ENCODE peak calls at places on chromosomes 2 and 18, in four cellular contexts. U is K562, L is SK-N-SH, G is GM12878. O is an unnamed sample.

GRCh38 chr2:105139556-105140236 is 101.8 kb downstream of the MRPS9 start:
- DNase-seq in U (no peak), L (no peak), G (no peak), O (no peak)

GRCh38 chr2:158502984-158503383 is 46.2 kb downstream of the PKP4 start:
- DNase-seq in U (no peak), L (no peak), G (no peak), O (no peak)

GRCh38 chr18:68104036-68104435 is 587.5 kb upstream of the DSEL start:
- DNase-seq in U (no peak), L (no peak), G (no peak), O (no peak)

GRCh38 chr18:25866331-25866730 is 224.1 kb downstream of the SS18 start:
- DNase-seq in U (no peak), L (no peak), G (no peak), O (no peak)

GRCh38 chr18:21359746-21360145 is 117.7 kb downstream of the GREB1L start:
- DNase-seq in U (no peak), L (no peak), G (no peak), O (no peak)

GRCh38 chr2:212893216-212893615 is 258.2 kb downstream of the IKZF2 start:
- DNase-seq in U (no peak), L (no peak), G (no peak), O (no peak)

GRCh38 chr2:172430671-172431070 is 3.3 kb downstream of the ITGA6 start:
- DNase-seq in U (no peak), L (no peak), G (no peak), O (no peak)

GRCh38 chr2:222912117-222912516 is 51.3 kb downstream of the ACSL3 start:
- DNase-seq in U (no peak), L (no peak), G (peak), O (no peak)

GRCh38 chr2:1173528-1173927 is 222.9 kb downstream of the SNTG2 start:
- DNase-seq in U (no peak), L (no peak), G (no peak), O (peak)

GRCh38 chr2:39326644-39327043 is 82.9 kb upstream of the CDKL4 start:
- DNase-seq in U (no peak), L (no peak), G (no peak), O (no peak)

GRCh38 chr2:30915485-30915884 is 108.2 kb upstream of the CAPN13 start:
- DNase-seq in U (peak), L (peak), G (no peak), O (peak)

GRCh38 chr2:102488063-102488462 is 15.0 kb downstream of the SLC9A4 start:
- DNase-seq in U (no peak), L (no peak), G (no peak), O (no peak)

GRCh38 chr2:1162768-1163584 is 212.3 kb downstream of the SNTG2 start:
- DNase-seq in U (no peak), L (no peak), G (no peak), O (no peak)

GRCh38 chr2:29166237-29166630 is 51.0 kb downstream of the CLIP4 start:
- DNase-seq in U (no peak), L (no peak), G (no peak), O (no peak)

GRCh38 chr2:105790467-105791118 is 45.9 kb downstream of the NCK2 start:
- DNase-seq in U (no peak), L (no peak), G (no peak), O (no peak)

GRCh38 chr2:172397136-172397825 is 30.1 kb upstream of the ITGA6 start:
- DNase-seq in U (no peak), L (no peak), G (no peak), O (no peak)

GRCh38 chr2:69797836-69798465 is 31.5 kb upstream of the GMCL1 start:
- DNase-seq in U (no peak), L (no peak), G (no peak), O (no peak)

GRCh38 chr2:120318626-120319025 is 27.3 kb upstream of the INHBB start:
- DNase-seq in U (no peak), L (no peak), G (no peak), O (no peak)

GRCh38 chr2:220748875-220749479 is 823.1 kb downstream of the EPHA4 start:
- DNase-seq in U (no peak), L (no peak), G (no peak), O (peak)

GRCh38 chr18:23135679-23136325 is 517 bp downstream of the CABLES1 start:
- DNase-seq in U (no peak), L (peak), G (no peak), O (peak)

GRCh38 chr2:64655873-64656272 is 2.2 kb upstream of the SERTAD2 start:
- DNase-seq in U (no peak), L (no peak), G (no peak), O (no peak)

GRCh38 chr18:34857310-34857709 is 147.2 kb downstream of the DTNA start:
- DNase-seq in U (no peak), L (no peak), G (no peak), O (no peak)

GRCh38 chr2:128591841-128592822 is 273.5 kb upstream of the HS6ST1 start:
- DNase-seq in U (no peak), L (no peak), G (no peak), O (peak)

GRCh38 chr2:182521453-182522427 is 94.9 kb upstream of the PDE1A start:
- DNase-seq in U (no peak), L (no peak), G (no peak), O (no peak)

GRCh38 chr18:60500960-60501359 is 128.4 kb upstream of the MC4R start:
- DNase-seq in U (no peak), L (no peak), G (no peak), O (no peak)

GRCh38 chr18:60503166-60503565 is 130.6 kb upstream of the MC4R start:
- DNase-seq in U (no peak), L (peak), G (no peak), O (no peak)

DNA sequence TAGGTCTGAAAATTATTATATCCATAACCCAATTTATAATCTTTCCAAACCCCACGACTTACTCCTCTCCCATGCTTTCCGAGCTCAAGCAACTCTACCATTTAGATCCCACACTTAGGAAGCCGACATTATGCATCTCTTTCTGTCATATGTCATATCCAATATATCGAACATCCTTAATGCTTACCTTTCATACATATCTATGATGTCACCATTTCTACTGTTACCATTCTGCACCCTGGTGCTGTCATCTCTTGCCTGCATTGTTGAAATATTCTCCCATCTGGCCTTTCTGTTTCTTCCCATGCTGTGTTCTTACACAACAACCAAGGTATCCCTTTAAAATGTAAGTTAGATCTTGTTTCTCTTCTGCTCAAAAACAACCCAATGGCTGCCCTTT is 127.1 kb upstream of the MC4R start:
- DNase-seq in U (no peak), L (no peak), G (no peak), O (no peak)
- TF ChIP-seq USF1 in U (no peak), L (no peak), G (no peak), O (no peak)

GRCh38 chr2:225378984-225379383 is 20.5 kb upstream of the NYAP2 start:
- DNase-seq in U (no peak), L (no peak), G (no peak), O (peak)
- TF ChIP-seq USF1 in U (no peak), L (no peak), G (no peak), O (no peak)

DNA sequence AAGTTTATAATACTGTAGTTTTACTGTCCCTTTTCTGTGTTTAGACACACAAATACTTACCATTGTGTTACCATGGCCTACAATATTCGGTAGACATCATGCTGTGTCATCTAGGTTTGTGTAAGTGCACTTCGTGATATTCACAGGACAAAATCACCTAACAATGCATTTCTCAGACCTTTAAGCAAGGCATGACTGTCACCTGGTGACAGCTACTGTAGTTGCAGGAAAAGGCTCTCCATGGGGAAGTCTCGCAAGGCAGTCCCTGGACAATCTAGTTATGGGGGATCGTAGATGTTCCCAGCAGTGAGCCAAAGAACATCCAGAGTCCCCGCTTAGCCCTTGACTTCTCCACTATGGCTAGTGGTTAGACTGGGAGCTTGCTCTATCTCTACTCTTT is 73.1 kb downstream of the EIF2AK3 start:
- DNase-seq in U (no peak), L (no peak), G (no peak), O (peak)
- TF ChIP-seq USF1 in U (no peak), L (no peak), G (no peak), O (no peak)

GRCh38 chr18:33835419-33835818 is 257.4 kb downstream of the ASXL3 start:
- DNase-seq in U (no peak), L (no peak), G (no peak), O (no peak)

GRCh38 chr18:33831424-33831823 is 253.4 kb downstream of the ASXL3 start:
- DNase-seq in U (no peak), L (no peak), G (no peak), O (no peak)

GRCh38 chr18:33837191-33837590 is 259.2 kb downstream of the ASXL3 start:
- DNase-seq in U (no peak), L (no peak), G (no peak), O (no peak)

GRCh38 chr18:33830210-33830609 is 252.2 kb downstream of the ASXL3 start:
- DNase-seq in U (no peak), L (no peak), G (no peak), O (no peak)

DNA sequence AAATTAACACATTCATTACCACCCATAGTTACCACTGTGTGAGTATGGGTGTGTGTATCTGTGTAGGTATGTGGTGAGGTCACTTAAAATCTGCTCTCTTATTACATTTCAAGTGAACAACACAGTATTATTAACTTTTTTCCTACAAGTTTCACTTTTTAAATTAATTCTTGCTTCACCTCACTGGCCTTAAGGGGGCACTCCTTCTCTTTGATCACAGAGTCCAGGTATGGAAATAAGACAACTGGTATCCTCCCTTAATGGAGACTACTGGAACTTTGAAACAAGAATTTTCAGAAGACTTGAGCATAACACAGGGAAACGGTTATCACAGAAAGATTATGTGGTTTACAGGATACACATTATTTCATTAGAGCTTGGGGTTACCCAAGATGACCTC is 255.8 kb downstream of the ASXL3 start:
- DNase-seq in U (no peak), L (no peak), G (no peak), O (no peak)
- TF ChIP-seq USF1 in U (no peak), L (no peak), G (no peak), O (no peak)

GRCh38 chr2:11571170-11571569 is 37.3 kb downstream of the GREB1 start:
- DNase-seq in U (no peak), L (no peak), G (no peak), O (no peak)
- TF ChIP-seq USF1 in U (no peak), L (no peak), G (no peak), O (no peak)

GRCh38 chr18:45726603-45727002 is 2.6 kb downstream of the SLC14A1 start:
- DNase-seq in U (no peak), L (no peak), G (no peak), O (no peak)
- TF ChIP-seq USF1 in U (no peak), L (no peak), G (no peak), O (no peak)

GRCh38 chr2:145033438-145033837 is 513.5 kb upstream of the ZEB2 start:
- DNase-seq in U (no peak), L (no peak), G (no peak), O (no peak)

GRCh38 chr2:145032791-145033190 is 512.9 kb upstream of the ZEB2 start:
- DNase-seq in U (no peak), L (no peak), G (no peak), O (no peak)

GRCh38 chr2:145034511-145034910 is 514.6 kb upstream of the ZEB2 start:
- DNase-seq in U (no peak), L (no peak), G (no peak), O (no peak)

GRCh38 chr2:145038041-145038525 is 518.2 kb upstream of the ZEB2 start:
- DNase-seq in U (no peak), L (no peak), G (no peak), O (no peak)

DNA sequence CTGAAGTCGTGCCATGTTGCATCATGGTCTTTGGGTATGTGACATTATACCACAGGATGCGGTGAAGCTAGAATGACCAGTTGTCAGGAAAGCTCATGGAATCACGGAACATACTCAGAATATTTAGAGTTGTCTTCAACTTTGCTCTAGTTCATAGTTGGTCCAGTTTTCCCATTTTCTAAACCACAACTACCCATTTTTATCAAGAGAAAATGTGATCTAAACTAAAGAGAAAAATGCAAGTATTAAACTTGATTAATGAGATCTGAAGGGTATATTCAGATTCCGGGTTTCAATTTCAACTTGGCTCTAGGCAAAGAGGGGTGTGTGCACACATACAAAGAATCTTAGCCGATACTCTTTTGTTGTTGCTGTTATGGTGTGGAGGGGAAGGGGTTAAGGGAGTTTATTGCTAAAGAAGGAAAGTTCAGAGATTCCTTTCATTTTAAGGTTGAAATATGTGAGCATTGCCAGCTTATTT is 516.5 kb upstream of the ZEB2 start:
- DNase-seq in U (no peak), L (no peak), G (no peak), O (no peak)
- TF ChIP-seq USF1 in U (no peak), L (no peak), G (no peak), O (no peak)

GRCh38 chr2:112542974-112543760 is 902 bp downstream of the POLR1B start:
- DNase-seq in U (no peak), L (peak), G (no peak), O (no peak)

GRCh38 chr2:112542123-112542973 is at the start of gene POLR1B:
- DNase-seq in U (peak), L (peak), G (peak), O (peak)

GRCh38 chr2:112540906-112541305 is 1.4 kb upstream of the POLR1B start:
- DNase-seq in U (no peak), L (no peak), G (no peak), O (no peak)

GRCh38 chr2:112547333-112547732 is 5.1 kb downstream of the POLR1B start:
- DNase-seq in U (no peak), L (no peak), G (no peak), O (no peak)

DNA sequence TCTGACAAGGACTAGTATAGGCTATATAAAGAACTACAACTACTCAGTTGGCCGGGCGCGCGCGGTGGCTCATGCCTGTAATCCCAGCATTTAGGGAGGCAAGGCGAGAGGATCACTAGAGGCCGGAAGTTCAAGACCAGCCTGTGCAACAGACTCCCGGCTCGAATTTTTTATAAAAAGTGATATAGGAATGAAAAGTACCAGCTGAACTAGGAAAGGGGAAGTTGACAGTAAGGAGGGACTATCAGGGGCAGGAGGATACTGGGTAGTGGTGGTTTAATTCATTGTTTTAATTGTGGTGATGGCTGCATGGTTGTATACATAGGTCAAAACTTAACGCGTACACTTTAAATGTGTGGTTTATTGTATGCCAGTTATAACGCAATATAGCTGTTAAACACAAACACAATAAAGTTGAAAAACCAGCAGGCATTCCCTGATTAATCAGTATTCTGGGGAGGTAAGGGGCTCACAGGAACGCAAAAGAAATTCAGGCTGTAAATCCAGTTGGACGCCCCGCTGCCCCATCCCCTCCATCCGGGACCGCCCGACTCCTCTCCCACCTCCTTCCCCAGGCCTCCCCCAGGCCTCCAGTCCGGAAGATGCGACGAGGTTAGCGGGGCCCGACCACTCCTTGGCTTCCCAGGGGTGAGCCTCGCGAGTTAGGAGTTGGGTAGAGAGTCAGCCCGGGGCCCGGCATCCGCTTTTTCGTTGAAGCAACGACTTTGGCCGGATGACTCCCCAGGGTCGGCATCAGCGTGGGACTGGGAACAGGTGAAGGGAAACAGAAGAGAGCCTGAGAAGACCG is 746 bp upstream of the POLR1B start:
- DNase-seq in U (peak), L (peak), G (peak), O (peak)
- TF ChIP-seq USF1 in U (no peak), L (no peak), G (no peak), O (no peak)